ENCODE peak calls at places on chromosomes 13 and 19, in eight cellular contexts. One of them, this sample, is unnamed.

GRCh38 chr19:45153339-45154063 is 7.3 kb downstream of the NKPD1 start:
- DNase-seq in CD8-positive, alpha-beta T cell: peak; percentile 16
- DNase-seq in EL: peak; percentile 50
- DNase-seq in activated CD8-positive, alpha-beta memory T cell treated with anti-CD3 and anti-CD28 coated beads for 24 hours: peak; percentile 77
- DNase-seq in T-helper 1 cell: no peak
- DNase-seq in stimulated activated CD4-positive, alpha-beta T cell treated with anti-CD3 and anti-CD28 coated beads, Interleukin-12 subunit alpha, Interleukin-12 subunit beta, amount 100 ng/mL, for 4 hours: peak; percentile 28
- DNase-seq in activated CD8-positive, alpha-beta T cell treated with anti-CD3 and anti-CD28 coated beads for 36 hours: peak; percentile 39
- DNase-seq in T-helper 9 cell: peak; percentile 26
- DNase-seq in this sample: no peak

GRCh38 chr19:34131100-34131499 is 41.2 kb upstream of the LSM14A start:
- DNase-seq in CD8-positive, alpha-beta T cell: no peak
- DNase-seq in EL: peak; percentile 35
- DNase-seq in activated CD8-positive, alpha-beta memory T cell treated with anti-CD3 and anti-CD28 coated beads for 24 hours: no peak
- DNase-seq in T-helper 1 cell: no peak
- DNase-seq in stimulated activated CD4-positive, alpha-beta T cell treated with anti-CD3 and anti-CD28 coated beads, Interleukin-12 subunit alpha, Interleukin-12 subunit beta, amount 100 ng/mL, for 4 hours: no peak
- DNase-seq in activated CD8-positive, alpha-beta T cell treated with anti-CD3 and anti-CD28 coated beads for 36 hours: no peak
- DNase-seq in T-helper 9 cell: no peak
- DNase-seq in this sample: no peak

GRCh38 chr13:29925457-29925856 is 75.0 kb upstream of the UBL3 start:
- DNase-seq in CD8-positive, alpha-beta T cell: no peak
- DNase-seq in EL: peak; percentile 81
- DNase-seq in activated CD8-positive, alpha-beta memory T cell treated with anti-CD3 and anti-CD28 coated beads for 24 hours: no peak
- DNase-seq in T-helper 1 cell: no peak
- DNase-seq in stimulated activated CD4-positive, alpha-beta T cell treated with anti-CD3 and anti-CD28 coated beads, Interleukin-12 subunit alpha, Interleukin-12 subunit beta, amount 100 ng/mL, for 4 hours: no peak
- DNase-seq in activated CD8-positive, alpha-beta T cell treated with anti-CD3 and anti-CD28 coated beads for 36 hours: no peak
- DNase-seq in T-helper 9 cell: no peak
- DNase-seq in this sample: peak; percentile 72

GRCh38 chr13:80341771-80342271 is 895 bp upstream of the SPRY2 start:
- DNase-seq in CD8-positive, alpha-beta T cell: no peak
- DNase-seq in EL: peak; percentile 48
- DNase-seq in activated CD8-positive, alpha-beta memory T cell treated with anti-CD3 and anti-CD28 coated beads for 24 hours: no peak
- DNase-seq in T-helper 1 cell: no peak
- DNase-seq in stimulated activated CD4-positive, alpha-beta T cell treated with anti-CD3 and anti-CD28 coated beads, Interleukin-12 subunit alpha, Interleukin-12 subunit beta, amount 100 ng/mL, for 4 hours: no peak
- DNase-seq in activated CD8-positive, alpha-beta T cell treated with anti-CD3 and anti-CD28 coated beads for 36 hours: peak; percentile 18
- DNase-seq in T-helper 9 cell: no peak
- DNase-seq in this sample: peak; percentile 83

GRCh38 chr19:15161028-15161984 is 39.5 kb downstream of the NOTCH3 start:
- DNase-seq in CD8-positive, alpha-beta T cell: no peak
- DNase-seq in EL: peak; percentile 53
- DNase-seq in activated CD8-positive, alpha-beta memory T cell treated with anti-CD3 and anti-CD28 coated beads for 24 hours: no peak
- DNase-seq in T-helper 1 cell: no peak
- DNase-seq in stimulated activated CD4-positive, alpha-beta T cell treated with anti-CD3 and anti-CD28 coated beads, Interleukin-12 subunit alpha, Interleukin-12 subunit beta, amount 100 ng/mL, for 4 hours: no peak
- DNase-seq in activated CD8-positive, alpha-beta T cell treated with anti-CD3 and anti-CD28 coated beads for 36 hours: no peak
- DNase-seq in T-helper 9 cell: no peak
- DNase-seq in this sample: no peak

GRCh38 chr19:19405919-19406877 is 723 bp downstream of the GATAD2A start:
- DNase-seq in CD8-positive, alpha-beta T cell: no peak
- DNase-seq in EL: peak; percentile 60
- DNase-seq in activated CD8-positive, alpha-beta memory T cell treated with anti-CD3 and anti-CD28 coated beads for 24 hours: peak; percentile 81
- DNase-seq in T-helper 1 cell: peak; percentile 31
- DNase-seq in stimulated activated CD4-positive, alpha-beta T cell treated with anti-CD3 and anti-CD28 coated beads, Interleukin-12 subunit alpha, Interleukin-12 subunit beta, amount 100 ng/mL, for 4 hours: peak; percentile 55
- DNase-seq in activated CD8-positive, alpha-beta T cell treated with anti-CD3 and anti-CD28 coated beads for 36 hours: peak; percentile 74
- DNase-seq in T-helper 9 cell: peak; percentile 52
- DNase-seq in this sample: peak; percentile 83

GRCh38 chr19:13718733-13719132 is 45.6 kb upstream of the MRI1 start:
- DNase-seq in CD8-positive, alpha-beta T cell: no peak
- DNase-seq in EL: peak; percentile 77
- DNase-seq in activated CD8-positive, alpha-beta memory T cell treated with anti-CD3 and anti-CD28 coated beads for 24 hours: no peak
- DNase-seq in T-helper 1 cell: no peak
- DNase-seq in stimulated activated CD4-positive, alpha-beta T cell treated with anti-CD3 and anti-CD28 coated beads, Interleukin-12 subunit alpha, Interleukin-12 subunit beta, amount 100 ng/mL, for 4 hours: no peak
- DNase-seq in activated CD8-positive, alpha-beta T cell treated with anti-CD3 and anti-CD28 coated beads for 36 hours: no peak
- DNase-seq in T-helper 9 cell: no peak
- DNase-seq in this sample: no peak

GRCh38 chr13:111372651-111373425 is 52.4 kb downstream of the TEX29 start:
- DNase-seq in CD8-positive, alpha-beta T cell: no peak
- DNase-seq in EL: no peak
- DNase-seq in activated CD8-positive, alpha-beta memory T cell treated with anti-CD3 and anti-CD28 coated beads for 24 hours: no peak
- DNase-seq in T-helper 1 cell: no peak
- DNase-seq in stimulated activated CD4-positive, alpha-beta T cell treated with anti-CD3 and anti-CD28 coated beads, Interleukin-12 subunit alpha, Interleukin-12 subunit beta, amount 100 ng/mL, for 4 hours: no peak
- DNase-seq in activated CD8-positive, alpha-beta T cell treated with anti-CD3 and anti-CD28 coated beads for 36 hours: peak; percentile 43
- DNase-seq in T-helper 9 cell: no peak
- DNase-seq in this sample: no peak

GRCh38 chr19:8517551-8518442 is 3.8 kb upstream of the ZNF414 start:
- DNase-seq in CD8-positive, alpha-beta T cell: peak; percentile 54
- DNase-seq in EL: no peak
- DNase-seq in activated CD8-positive, alpha-beta memory T cell treated with anti-CD3 and anti-CD28 coated beads for 24 hours: no peak
- DNase-seq in T-helper 1 cell: peak; percentile 31
- DNase-seq in stimulated activated CD4-positive, alpha-beta T cell treated with anti-CD3 and anti-CD28 coated beads, Interleukin-12 subunit alpha, Interleukin-12 subunit beta, amount 100 ng/mL, for 4 hours: no peak
- DNase-seq in activated CD8-positive, alpha-beta T cell treated with anti-CD3 and anti-CD28 coated beads for 36 hours: peak; percentile 73
- DNase-seq in T-helper 9 cell: peak; percentile 35
- DNase-seq in this sample: no peak

GRCh38 chr13:105272660-105273631 is 1262.5 kb downstream of the EFNB2 start:
- DNase-seq in CD8-positive, alpha-beta T cell: no peak
- DNase-seq in EL: no peak
- DNase-seq in activated CD8-positive, alpha-beta memory T cell treated with anti-CD3 and anti-CD28 coated beads for 24 hours: no peak
- DNase-seq in T-helper 1 cell: no peak
- DNase-seq in stimulated activated CD4-positive, alpha-beta T cell treated with anti-CD3 and anti-CD28 coated beads, Interleukin-12 subunit alpha, Interleukin-12 subunit beta, amount 100 ng/mL, for 4 hours: no peak
- DNase-seq in activated CD8-positive, alpha-beta T cell treated with anti-CD3 and anti-CD28 coated beads for 36 hours: no peak
- DNase-seq in T-helper 9 cell: no peak
- DNase-seq in this sample: no peak

GRCh38 chr13:110566201-110566600 is 4.7 kb upstream of the RAB20 start:
- DNase-seq in CD8-positive, alpha-beta T cell: no peak
- DNase-seq in EL: no peak
- DNase-seq in activated CD8-positive, alpha-beta memory T cell treated with anti-CD3 and anti-CD28 coated beads for 24 hours: no peak
- DNase-seq in T-helper 1 cell: no peak
- DNase-seq in stimulated activated CD4-positive, alpha-beta T cell treated with anti-CD3 and anti-CD28 coated beads, Interleukin-12 subunit alpha, Interleukin-12 subunit beta, amount 100 ng/mL, for 4 hours: no peak
- DNase-seq in activated CD8-positive, alpha-beta T cell treated with anti-CD3 and anti-CD28 coated beads for 36 hours: no peak
- DNase-seq in T-helper 9 cell: no peak
- DNase-seq in this sample: no peak

GRCh38 chr19:17803264-17803896 is 8.4 kb downstream of the B3GNT3 start:
- DNase-seq in CD8-positive, alpha-beta T cell: peak; percentile 26
- DNase-seq in EL: no peak
- DNase-seq in activated CD8-positive, alpha-beta memory T cell treated with anti-CD3 and anti-CD28 coated beads for 24 hours: no peak
- DNase-seq in T-helper 1 cell: no peak
- DNase-seq in stimulated activated CD4-positive, alpha-beta T cell treated with anti-CD3 and anti-CD28 coated beads, Interleukin-12 subunit alpha, Interleukin-12 subunit beta, amount 100 ng/mL, for 4 hours: no peak
- DNase-seq in activated CD8-positive, alpha-beta T cell treated with anti-CD3 and anti-CD28 coated beads for 36 hours: peak; percentile 27
- DNase-seq in T-helper 9 cell: no peak
- DNase-seq in this sample: no peak

GRCh38 chr13:113562085-113562749 is 22.3 kb upstream of the TFDP1 start:
- DNase-seq in CD8-positive, alpha-beta T cell: peak; percentile 18
- DNase-seq in EL: peak; percentile 76
- DNase-seq in activated CD8-positive, alpha-beta memory T cell treated with anti-CD3 and anti-CD28 coated beads for 24 hours: peak; percentile 81
- DNase-seq in T-helper 1 cell: no peak
- DNase-seq in stimulated activated CD4-positive, alpha-beta T cell treated with anti-CD3 and anti-CD28 coated beads, Interleukin-12 subunit alpha, Interleukin-12 subunit beta, amount 100 ng/mL, for 4 hours: peak; percentile 25
- DNase-seq in activated CD8-positive, alpha-beta T cell treated with anti-CD3 and anti-CD28 coated beads for 36 hours: peak; percentile 80
- DNase-seq in T-helper 9 cell: no peak
- DNase-seq in this sample: peak; percentile 72

GRCh38 chr13:27704681-27705080 is 83.0 kb downstream of the POLR1D start:
- DNase-seq in CD8-positive, alpha-beta T cell: no peak
- DNase-seq in EL: no peak
- DNase-seq in activated CD8-positive, alpha-beta memory T cell treated with anti-CD3 and anti-CD28 coated beads for 24 hours: no peak
- DNase-seq in T-helper 1 cell: no peak
- DNase-seq in stimulated activated CD4-positive, alpha-beta T cell treated with anti-CD3 and anti-CD28 coated beads, Interleukin-12 subunit alpha, Interleukin-12 subunit beta, amount 100 ng/mL, for 4 hours: no peak
- DNase-seq in activated CD8-positive, alpha-beta T cell treated with anti-CD3 and anti-CD28 coated beads for 36 hours: peak; percentile 3
- DNase-seq in T-helper 9 cell: no peak
- DNase-seq in this sample: no peak

GRCh38 chr19:34128558-34129250 is 43.6 kb upstream of the LSM14A start:
- DNase-seq in CD8-positive, alpha-beta T cell: no peak
- DNase-seq in EL: peak; percentile 43
- DNase-seq in activated CD8-positive, alpha-beta memory T cell treated with anti-CD3 and anti-CD28 coated beads for 24 hours: no peak
- DNase-seq in T-helper 1 cell: no peak
- DNase-seq in stimulated activated CD4-positive, alpha-beta T cell treated with anti-CD3 and anti-CD28 coated beads, Interleukin-12 subunit alpha, Interleukin-12 subunit beta, amount 100 ng/mL, for 4 hours: no peak
- DNase-seq in activated CD8-positive, alpha-beta T cell treated with anti-CD3 and anti-CD28 coated beads for 36 hours: no peak
- DNase-seq in T-helper 9 cell: no peak
- DNase-seq in this sample: no peak

GRCh38 chr13:104737713-104738112 is 1671.5 kb upstream of the SLC10A2 start:
- DNase-seq in CD8-positive, alpha-beta T cell: no peak
- DNase-seq in EL: peak; percentile 4
- DNase-seq in activated CD8-positive, alpha-beta memory T cell treated with anti-CD3 and anti-CD28 coated beads for 24 hours: no peak
- DNase-seq in T-helper 1 cell: no peak
- DNase-seq in stimulated activated CD4-positive, alpha-beta T cell treated with anti-CD3 and anti-CD28 coated beads, Interleukin-12 subunit alpha, Interleukin-12 subunit beta, amount 100 ng/mL, for 4 hours: no peak
- DNase-seq in activated CD8-positive, alpha-beta T cell treated with anti-CD3 and anti-CD28 coated beads for 36 hours: no peak
- DNase-seq in T-helper 9 cell: no peak
- DNase-seq in this sample: no peak

GRCh38 chr13:33519561-33520479 is 234.3 kb upstream of the STARD13 start:
- DNase-seq in CD8-positive, alpha-beta T cell: no peak
- DNase-seq in EL: peak; percentile 89
- DNase-seq in activated CD8-positive, alpha-beta memory T cell treated with anti-CD3 and anti-CD28 coated beads for 24 hours: no peak
- DNase-seq in T-helper 1 cell: no peak
- DNase-seq in stimulated activated CD4-positive, alpha-beta T cell treated with anti-CD3 and anti-CD28 coated beads, Interleukin-12 subunit alpha, Interleukin-12 subunit beta, amount 100 ng/mL, for 4 hours: no peak
- DNase-seq in activated CD8-positive, alpha-beta T cell treated with anti-CD3 and anti-CD28 coated beads for 36 hours: no peak
- DNase-seq in T-helper 9 cell: no peak
- DNase-seq in this sample: no peak